ENCODE peak calls at places on chromosomes 5 and 9, in nine cellular contexts. One of them, this sample, is unnamed.

GRCh38 chr5:87410941-87411340 is 1.8 kb downstream of the CCNH start:
- DNase-seq in esophagus muscularis mucosa: no peak
- DNase-seq in tibial nerve: no peak
- DNase-seq in heart left ventricle: no peak
- DNase-seq in spleen: no peak
- DNase-seq in body of pancreas: no peak
- DNase-seq in H1: no peak
- DNase-seq in ovary: no peak
- DNase-seq in gastrocnemius medialis: no peak
- DNase-seq in this sample: no peak

GRCh38 chr9:96160866-96161265 is 141.1 kb downstream of the HSD17B3 start:
- DNase-seq in esophagus muscularis mucosa: no peak
- DNase-seq in tibial nerve: no peak
- DNase-seq in heart left ventricle: no peak
- DNase-seq in spleen: no peak
- DNase-seq in body of pancreas: no peak
- DNase-seq in H1: no peak
- DNase-seq in ovary: no peak
- DNase-seq in gastrocnemius medialis: no peak
- DNase-seq in this sample: no peak

GRCh38 chr5:180441577-180441976 is 52.6 kb upstream of the CNOT6 start:
- DNase-seq in esophagus muscularis mucosa: no peak
- DNase-seq in tibial nerve: no peak
- DNase-seq in heart left ventricle: no peak
- DNase-seq in spleen: no peak
- DNase-seq in body of pancreas: no peak
- DNase-seq in H1: no peak
- DNase-seq in ovary: no peak
- DNase-seq in gastrocnemius medialis: peak; percentile 18
- DNase-seq in this sample: no peak

GRCh38 chr5:154273028-154273617 is 82.6 kb downstream of the GALNT10 start:
- DNase-seq in esophagus muscularis mucosa: no peak
- DNase-seq in tibial nerve: no peak
- DNase-seq in heart left ventricle: peak; percentile 29
- DNase-seq in spleen: no peak
- DNase-seq in body of pancreas: no peak
- DNase-seq in H1: no peak
- DNase-seq in ovary: peak; percentile 34
- DNase-seq in gastrocnemius medialis: peak; percentile 19
- DNase-seq in this sample: peak; percentile 86

GRCh38 chr9:19146441-19146840 is 19.1 kb upstream of the PLIN2 start:
- DNase-seq in esophagus muscularis mucosa: no peak
- DNase-seq in tibial nerve: no peak
- DNase-seq in heart left ventricle: no peak
- DNase-seq in spleen: peak; percentile 3
- DNase-seq in body of pancreas: no peak
- DNase-seq in H1: no peak
- DNase-seq in ovary: no peak
- DNase-seq in gastrocnemius medialis: no peak
- DNase-seq in this sample: no peak

GRCh38 chr9:6557883-6558282 is 87.6 kb downstream of the GLDC start:
- DNase-seq in esophagus muscularis mucosa: no peak
- DNase-seq in tibial nerve: no peak
- DNase-seq in heart left ventricle: no peak
- DNase-seq in spleen: no peak
- DNase-seq in body of pancreas: no peak
- DNase-seq in H1: no peak
- DNase-seq in ovary: no peak
- DNase-seq in gastrocnemius medialis: no peak
- DNase-seq in this sample: no peak

GRCh38 chr5:73311291-73312110 is 137.1 kb downstream of the FOXD1 start:
- DNase-seq in esophagus muscularis mucosa: no peak
- DNase-seq in tibial nerve: peak; percentile 49
- DNase-seq in heart left ventricle: no peak
- DNase-seq in spleen: no peak
- DNase-seq in body of pancreas: no peak
- DNase-seq in H1: no peak
- DNase-seq in ovary: no peak
- DNase-seq in gastrocnemius medialis: peak; percentile 19
- DNase-seq in this sample: no peak

GRCh38 chr5:180636016-180636402 is 13.4 kb downstream of the FLT4 start:
- DNase-seq in esophagus muscularis mucosa: no peak
- DNase-seq in tibial nerve: no peak
- DNase-seq in heart left ventricle: no peak
- DNase-seq in spleen: no peak
- DNase-seq in body of pancreas: no peak
- DNase-seq in H1: no peak
- DNase-seq in ovary: no peak
- DNase-seq in gastrocnemius medialis: no peak
- DNase-seq in this sample: no peak

GRCh38 chr5:41695920-41696582 is 174.2 kb downstream of the OXCT1 start:
- DNase-seq in esophagus muscularis mucosa: no peak
- DNase-seq in tibial nerve: no peak
- DNase-seq in heart left ventricle: no peak
- DNase-seq in spleen: no peak
- DNase-seq in body of pancreas: no peak
- DNase-seq in H1: no peak
- DNase-seq in ovary: no peak
- DNase-seq in gastrocnemius medialis: no peak
- DNase-seq in this sample: no peak

GRCh38 chr5:1886634-1887399 is 4.1 kb upstream of the IRX4 start:
- DNase-seq in esophagus muscularis mucosa: no peak
- DNase-seq in tibial nerve: no peak
- DNase-seq in heart left ventricle: no peak
- DNase-seq in spleen: peak; percentile 47
- DNase-seq in body of pancreas: no peak
- DNase-seq in H1: no peak
- DNase-seq in ovary: no peak
- DNase-seq in gastrocnemius medialis: no peak
- DNase-seq in this sample: no peak

GRCh38 chr5:143207563-143208364 is 195.7 kb downstream of the NR3C1 start:
- DNase-seq in esophagus muscularis mucosa: no peak
- DNase-seq in tibial nerve: no peak
- DNase-seq in heart left ventricle: no peak
- DNase-seq in spleen: no peak
- DNase-seq in body of pancreas: no peak
- DNase-seq in H1: no peak
- DNase-seq in ovary: no peak
- DNase-seq in gastrocnemius medialis: no peak
- DNase-seq in this sample: no peak

GRCh38 chr5:173155912-173156311 is 11.6 kb downstream of the BNIP1 start:
- DNase-seq in esophagus muscularis mucosa: no peak
- DNase-seq in tibial nerve: no peak
- DNase-seq in heart left ventricle: no peak
- DNase-seq in spleen: no peak
- DNase-seq in body of pancreas: no peak
- DNase-seq in H1: no peak
- DNase-seq in ovary: no peak
- DNase-seq in gastrocnemius medialis: no peak
- DNase-seq in this sample: no peak

GRCh38 chr9:109272045-109272444 is 48.8 kb downstream of the EPB41L4B start:
- DNase-seq in esophagus muscularis mucosa: no peak
- DNase-seq in tibial nerve: no peak
- DNase-seq in heart left ventricle: no peak
- DNase-seq in spleen: no peak
- DNase-seq in body of pancreas: no peak
- DNase-seq in H1: no peak
- DNase-seq in ovary: no peak
- DNase-seq in gastrocnemius medialis: no peak
- DNase-seq in this sample: no peak

GRCh38 chr9:72473474-72474241 is 47.8 kb upstream of the TMC1 start:
- DNase-seq in esophagus muscularis mucosa: no peak
- DNase-seq in tibial nerve: no peak
- DNase-seq in heart left ventricle: no peak
- DNase-seq in spleen: no peak
- DNase-seq in body of pancreas: no peak
- DNase-seq in H1: no peak
- DNase-seq in ovary: no peak
- DNase-seq in gastrocnemius medialis: no peak
- DNase-seq in this sample: no peak

GRCh38 chr5:67202830-67203229 is 6.2 kb upstream of the CD180 start:
- DNase-seq in esophagus muscularis mucosa: no peak
- DNase-seq in tibial nerve: no peak
- DNase-seq in heart left ventricle: no peak
- DNase-seq in spleen: no peak
- DNase-seq in body of pancreas: no peak
- DNase-seq in H1: no peak
- DNase-seq in ovary: no peak
- DNase-seq in gastrocnemius medialis: no peak
- DNase-seq in this sample: no peak

GRCh38 chr9:78666818-78667429 is 370.0 kb downstream of the PSAT1 start:
- DNase-seq in esophagus muscularis mucosa: no peak
- DNase-seq in tibial nerve: no peak
- DNase-seq in heart left ventricle: no peak
- DNase-seq in spleen: no peak
- DNase-seq in body of pancreas: no peak
- DNase-seq in H1: no peak
- DNase-seq in ovary: no peak
- DNase-seq in gastrocnemius medialis: no peak
- DNase-seq in this sample: no peak

GRCh38 chr5:27241564-27242257 is 203.3 kb upstream of the CDH9 start:
- DNase-seq in esophagus muscularis mucosa: no peak
- DNase-seq in tibial nerve: no peak
- DNase-seq in heart left ventricle: no peak
- DNase-seq in spleen: no peak
- DNase-seq in body of pancreas: no peak
- DNase-seq in H1: no peak
- DNase-seq in ovary: no peak
- DNase-seq in gastrocnemius medialis: no peak
- DNase-seq in this sample: no peak

GRCh38 chr5:9782806-9783560 is 152.8 kb upstream of the TAS2R1 start:
- DNase-seq in esophagus muscularis mucosa: no peak
- DNase-seq in tibial nerve: no peak
- DNase-seq in heart left ventricle: no peak
- DNase-seq in spleen: no peak
- DNase-seq in body of pancreas: no peak
- DNase-seq in H1: no peak
- DNase-seq in ovary: no peak
- DNase-seq in gastrocnemius medialis: no peak
- DNase-seq in this sample: no peak

GRCh38 chr9:135480942-135481315 is 1.3 kb downstream of the PPP1R26 start:
- DNase-seq in esophagus muscularis mucosa: no peak
- DNase-seq in tibial nerve: no peak
- DNase-seq in heart left ventricle: no peak
- DNase-seq in spleen: no peak
- DNase-seq in body of pancreas: no peak
- DNase-seq in H1: no peak
- DNase-seq in ovary: no peak
- DNase-seq in gastrocnemius medialis: no peak
- DNase-seq in this sample: no peak

GRCh38 chr9:135478191-135478590 is 1.4 kb upstream of the PPP1R26 start:
- DNase-seq in esophagus muscularis mucosa: no peak
- DNase-seq in tibial nerve: no peak
- DNase-seq in heart left ventricle: no peak
- DNase-seq in spleen: no peak
- DNase-seq in body of pancreas: no peak
- DNase-seq in H1: no peak
- DNase-seq in ovary: no peak
- DNase-seq in gastrocnemius medialis: no peak
- DNase-seq in this sample: no peak

GRCh38 chr9:135480071-135480941 is 724 bp downstream of the PPP1R26 start:
- DNase-seq in esophagus muscularis mucosa: no peak
- DNase-seq in tibial nerve: no peak
- DNase-seq in heart left ventricle: peak; percentile 25
- DNase-seq in spleen: peak; percentile 74
- DNase-seq in body of pancreas: no peak
- DNase-seq in H1: no peak
- DNase-seq in ovary: peak; percentile 48
- DNase-seq in gastrocnemius medialis: no peak
- DNase-seq in this sample: no peak

GRCh38 chr9:135478858-135479468 is 619 bp upstream of the PPP1R26 start:
- DNase-seq in esophagus muscularis mucosa: no peak
- DNase-seq in tibial nerve: no peak
- DNase-seq in heart left ventricle: peak; percentile 38
- DNase-seq in spleen: peak; percentile 76
- DNase-seq in body of pancreas: peak; percentile 70
- DNase-seq in H1: no peak
- DNase-seq in ovary: peak; percentile 53
- DNase-seq in gastrocnemius medialis: no peak
- DNase-seq in this sample: no peak

GRCh38 chr9:135479469-135480052 is at the start of gene PPP1R26:
- DNase-seq in esophagus muscularis mucosa: no peak
- DNase-seq in tibial nerve: no peak
- DNase-seq in heart left ventricle: peak; percentile 46
- DNase-seq in spleen: no peak
- DNase-seq in body of pancreas: peak; percentile 49
- DNase-seq in H1: no peak
- DNase-seq in ovary: no peak
- DNase-seq in gastrocnemius medialis: no peak
- DNase-seq in this sample: no peak
- H3K27ac ChIP-seq in esophagus muscularis mucosa: peak within 1 kb of the TSS; percentile 79
- H3K27ac ChIP-seq in tibial nerve: no peak within 1 kb of the TSS
- H3K27ac ChIP-seq in heart left ventricle: peak within 1 kb of the TSS; percentile 64
- H3K27ac ChIP-seq in spleen: peak within 1 kb of the TSS; percentile 64
- H3K27ac ChIP-seq in body of pancreas: peak within 1 kb of the TSS; percentile 95
- H3K27ac ChIP-seq in H1: no peak within 1 kb of the TSS
- H3K27ac ChIP-seq in ovary: peak within 1 kb of the TSS; percentile 71
- H3K27ac ChIP-seq in gastrocnemius medialis: no peak within 1 kb of the TSS
- H3K27ac ChIP-seq in this sample: peak within 1 kb of the TSS; percentile 69

GRCh38 chr5:134526483-134527155 is 1.1 kb downstream of the JADE2 start:
- DNase-seq in esophagus muscularis mucosa: peak; percentile 95
- DNase-seq in tibial nerve: peak; percentile 69
- DNase-seq in heart left ventricle: peak; percentile 77
- DNase-seq in spleen: peak; percentile 94
- DNase-seq in body of pancreas: peak; percentile 82
- DNase-seq in H1: no peak
- DNase-seq in ovary: peak; percentile 84
- DNase-seq in gastrocnemius medialis: peak; percentile 82
- DNase-seq in this sample: no peak
- TF ChIP-seq POLR2A in esophagus muscularis mucosa: no peak
- TF ChIP-seq POLR2A in tibial nerve: peak; percentile 12
- TF ChIP-seq POLR2A in heart left ventricle: peak; percentile 56
- TF ChIP-seq POLR2A in spleen: peak; percentile 19
- TF ChIP-seq POLR2A in body of pancreas: no peak
- TF ChIP-seq POLR2A in H1: peak; percentile 73
- TF ChIP-seq POLR2A in ovary: no peak
- TF ChIP-seq POLR2A in gastrocnemius medialis: peak; percentile 27
- TF ChIP-seq POLR2A in this sample: no peak

GRCh38 chr9:131697908-131698714 is 41.8 kb downstream of the RAPGEF1 start:
- DNase-seq in esophagus muscularis mucosa: no peak
- DNase-seq in tibial nerve: no peak
- DNase-seq in heart left ventricle: no peak
- DNase-seq in spleen: no peak
- DNase-seq in body of pancreas: no peak
- DNase-seq in H1: no peak
- DNase-seq in ovary: no peak
- DNase-seq in gastrocnemius medialis: no peak
- DNase-seq in this sample: no peak
- H3K4me1 ChIP-seq in esophagus muscularis mucosa: peaks cover 76% of the 10 kb centered on the region
- H3K4me1 ChIP-seq in tibial nerve: peaks cover 30% of the 10 kb centered on the region
- H3K4me1 ChIP-seq in heart left ventricle: peaks cover 95% of the 10 kb centered on the region
- H3K4me1 ChIP-seq in spleen: peaks cover 97% of the 10 kb centered on the region
- H3K4me1 ChIP-seq in body of pancreas: peaks cover 33% of the 10 kb centered on the region
- H3K4me1 ChIP-seq in H1: peaks cover 33% of the 10 kb centered on the region
- H3K4me1 ChIP-seq in ovary: peaks cover 9% of the 10 kb centered on the region
- H3K4me1 ChIP-seq in gastrocnemius medialis: peaks cover 55% of the 10 kb centered on the region
- H3K4me1 ChIP-seq in this sample: peaks cover 63% of the 10 kb centered on the region

DNA sequence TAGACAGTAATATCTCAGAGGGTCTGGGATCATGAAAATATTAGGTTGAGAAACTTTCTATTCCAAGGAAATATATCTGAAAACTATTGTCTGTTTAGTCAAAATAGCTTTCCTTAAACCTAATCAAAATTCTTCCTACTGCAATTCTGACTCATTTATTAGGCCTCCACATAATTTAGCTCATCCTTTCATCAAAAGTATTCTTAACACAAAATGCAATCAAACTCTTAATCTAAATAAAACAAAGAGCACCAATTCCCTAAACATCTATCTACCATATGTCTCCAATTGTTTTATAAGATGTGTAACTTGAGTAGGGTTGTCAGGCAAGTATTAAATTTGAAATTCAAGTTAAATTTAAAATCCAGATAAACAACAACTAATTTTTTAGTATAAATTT is 142.1 kb downstream of the PLK2 start:
- DNase-seq in esophagus muscularis mucosa: no peak
- DNase-seq in tibial nerve: no peak
- DNase-seq in heart left ventricle: no peak
- DNase-seq in spleen: no peak
- DNase-seq in body of pancreas: no peak
- DNase-seq in H1: no peak
- DNase-seq in ovary: no peak
- DNase-seq in gastrocnemius medialis: no peak
- DNase-seq in this sample: no peak
- H3K27ac ChIP-seq in esophagus muscularis mucosa: no peak overlapping the region
- H3K27ac ChIP-seq in tibial nerve: no peak overlapping the region
- H3K27ac ChIP-seq in heart left ventricle: no peak overlapping the region
- H3K27ac ChIP-seq in spleen: no peak overlapping the region
- H3K27ac ChIP-seq in body of pancreas: no peak overlapping the region
- H3K27ac ChIP-seq in H1: no peak overlapping the region
- H3K27ac ChIP-seq in ovary: no peak overlapping the region
- H3K27ac ChIP-seq in gastrocnemius medialis: no peak overlapping the region
- H3K27ac ChIP-seq in this sample: no peak overlapping the region

This sample was measured in vagina.